ENCODE peak calls at places on chromosomes 2 and 18, in four cellular contexts. One of them, this sample, is unnamed.

GRCh38 chr2:120865656-120866055 is 130.0 kb downstream of the GLI2 start:
- DNase-seq in activated T-helper 9 cell treated with anti-CD3 and anti-CD28 coated beads, Interleukin-2, amount 50 U/mL, for 16 hours: no peak
- DNase-seq in amniotic stem cell: no peak
- DNase-seq in GM23248: no peak
- DNase-seq in this sample: no peak

GRCh38 chr2:114128725-114129124 is 238.8 kb downstream of the ACTR3 start:
- DNase-seq in activated T-helper 9 cell treated with anti-CD3 and anti-CD28 coated beads, Interleukin-2, amount 50 U/mL, for 16 hours: no peak
- DNase-seq in amniotic stem cell: no peak
- DNase-seq in GM23248: no peak
- DNase-seq in this sample: no peak

GRCh38 chr2:54755641-54756326 is 32.3 kb downstream of the EML6 start:
- DNase-seq in activated T-helper 9 cell treated with anti-CD3 and anti-CD28 coated beads, Interleukin-2, amount 50 U/mL, for 16 hours: no peak
- DNase-seq in amniotic stem cell: no peak
- DNase-seq in GM23248: no peak
- DNase-seq in this sample: no peak

GRCh38 chr2:129191530-129191929 is 787.9 kb upstream of the RAB6C start:
- DNase-seq in activated T-helper 9 cell treated with anti-CD3 and anti-CD28 coated beads, Interleukin-2, amount 50 U/mL, for 16 hours: no peak
- DNase-seq in amniotic stem cell: no peak
- DNase-seq in GM23248: no peak
- DNase-seq in this sample: no peak

GRCh38 chr2:147352294-147352693 is 492.5 kb upstream of the ACVR2A start:
- DNase-seq in activated T-helper 9 cell treated with anti-CD3 and anti-CD28 coated beads, Interleukin-2, amount 50 U/mL, for 16 hours: no peak
- DNase-seq in amniotic stem cell: no peak
- DNase-seq in GM23248: no peak
- DNase-seq in this sample: no peak

GRCh38 chr18:63890950-63891304 is 3.4 kb downstream of the SERPINB2 start:
- DNase-seq in activated T-helper 9 cell treated with anti-CD3 and anti-CD28 coated beads, Interleukin-2, amount 50 U/mL, for 16 hours: no peak
- DNase-seq in amniotic stem cell: no peak
- DNase-seq in GM23248: no peak
- DNase-seq in this sample: no peak

GRCh38 chr2:23656597-23656973 is 270.3 kb downstream of the ATAD2B start:
- DNase-seq in activated T-helper 9 cell treated with anti-CD3 and anti-CD28 coated beads, Interleukin-2, amount 50 U/mL, for 16 hours: no peak
- DNase-seq in amniotic stem cell: no peak
- DNase-seq in GM23248: peak; percentile 6
- DNase-seq in this sample: no peak

GRCh38 chr18:22503803-22504202 is 86.1 kb upstream of the CTAGE1 start:
- DNase-seq in activated T-helper 9 cell treated with anti-CD3 and anti-CD28 coated beads, Interleukin-2, amount 50 U/mL, for 16 hours: no peak
- DNase-seq in amniotic stem cell: peak; percentile 59
- DNase-seq in GM23248: peak; percentile 87
- DNase-seq in this sample: peak; percentile 57

GRCh38 chr2:77271262-77271661 is 250.9 kb downstream of the LRRTM4 start:
- DNase-seq in activated T-helper 9 cell treated with anti-CD3 and anti-CD28 coated beads, Interleukin-2, amount 50 U/mL, for 16 hours: no peak
- DNase-seq in amniotic stem cell: no peak
- DNase-seq in GM23248: no peak
- DNase-seq in this sample: no peak

GRCh38 chr2:1777792-1778191 is 33.5 kb upstream of the PXDN start:
- DNase-seq in activated T-helper 9 cell treated with anti-CD3 and anti-CD28 coated beads, Interleukin-2, amount 50 U/mL, for 16 hours: no peak
- DNase-seq in amniotic stem cell: no peak
- DNase-seq in GM23248: no peak
- DNase-seq in this sample: no peak

GRCh38 chr2:128332091-128332634 is 13.5 kb upstream of the HS6ST1 start:
- DNase-seq in activated T-helper 9 cell treated with anti-CD3 and anti-CD28 coated beads, Interleukin-2, amount 50 U/mL, for 16 hours: no peak
- DNase-seq in amniotic stem cell: no peak
- DNase-seq in GM23248: no peak
- DNase-seq in this sample: no peak

GRCh38 chr18:1585881-1586488 is 681.3 kb downstream of the ADCYAP1 start:
- DNase-seq in activated T-helper 9 cell treated with anti-CD3 and anti-CD28 coated beads, Interleukin-2, amount 50 U/mL, for 16 hours: no peak
- DNase-seq in amniotic stem cell: peak; percentile 0
- DNase-seq in GM23248: peak; percentile 51
- DNase-seq in this sample: peak; percentile 0

GRCh38 chr2:222883420-222883819 is 22.6 kb downstream of the ACSL3 start:
- DNase-seq in activated T-helper 9 cell treated with anti-CD3 and anti-CD28 coated beads, Interleukin-2, amount 50 U/mL, for 16 hours: no peak
- DNase-seq in amniotic stem cell: no peak
- DNase-seq in GM23248: no peak
- DNase-seq in this sample: no peak

GRCh38 chr2:240425697-240426096 is 9.8 kb upstream of the GPC1 start:
- DNase-seq in activated T-helper 9 cell treated with anti-CD3 and anti-CD28 coated beads, Interleukin-2, amount 50 U/mL, for 16 hours: no peak
- DNase-seq in amniotic stem cell: no peak
- DNase-seq in GM23248: no peak
- DNase-seq in this sample: no peak

GRCh38 chr2:196801578-196801977 is 2.1 kb upstream of the GTF3C3 start:
- DNase-seq in activated T-helper 9 cell treated with anti-CD3 and anti-CD28 coated beads, Interleukin-2, amount 50 U/mL, for 16 hours: no peak
- DNase-seq in amniotic stem cell: no peak
- DNase-seq in GM23248: peak; percentile 69
- DNase-seq in this sample: no peak

GRCh38 chr2:6911721-6912120 is 5.5 kb upstream of the RNF144A start:
- DNase-seq in activated T-helper 9 cell treated with anti-CD3 and anti-CD28 coated beads, Interleukin-2, amount 50 U/mL, for 16 hours: no peak
- DNase-seq in amniotic stem cell: no peak
- DNase-seq in GM23248: no peak
- DNase-seq in this sample: no peak

GRCh38 chr2:5070257-5070656 is 621.9 kb upstream of the SOX11 start:
- DNase-seq in activated T-helper 9 cell treated with anti-CD3 and anti-CD28 coated beads, Interleukin-2, amount 50 U/mL, for 16 hours: no peak
- DNase-seq in amniotic stem cell: no peak
- DNase-seq in GM23248: no peak
- DNase-seq in this sample: no peak

GRCh38 chr18:38575023-38575422 is 1009.4 kb upstream of the CELF4 start:
- DNase-seq in activated T-helper 9 cell treated with anti-CD3 and anti-CD28 coated beads, Interleukin-2, amount 50 U/mL, for 16 hours: no peak
- DNase-seq in amniotic stem cell: no peak
- DNase-seq in GM23248: no peak
- DNase-seq in this sample: no peak

GRCh38 chr2:133292267-133292666 is 276.0 kb downstream of the NCKAP5 start:
- DNase-seq in activated T-helper 9 cell treated with anti-CD3 and anti-CD28 coated beads, Interleukin-2, amount 50 U/mL, for 16 hours: no peak
- DNase-seq in amniotic stem cell: no peak
- DNase-seq in GM23248: no peak
- DNase-seq in this sample: no peak

GRCh38 chr2:65681503-65681902 is 249.1 kb upstream of the SPRED2 start:
- DNase-seq in activated T-helper 9 cell treated with anti-CD3 and anti-CD28 coated beads, Interleukin-2, amount 50 U/mL, for 16 hours: no peak
- DNase-seq in amniotic stem cell: no peak
- DNase-seq in GM23248: no peak
- DNase-seq in this sample: no peak

GRCh38 chr2:215171151-215171550 is 32.7 kb upstream of the ABCA12 start:
- DNase-seq in activated T-helper 9 cell treated with anti-CD3 and anti-CD28 coated beads, Interleukin-2, amount 50 U/mL, for 16 hours: no peak
- DNase-seq in amniotic stem cell: no peak
- DNase-seq in GM23248: peak; percentile 36
- DNase-seq in this sample: no peak

GRCh38 chr18:77173274-77174030 is 40.9 kb upstream of the MBP start:
- DNase-seq in activated T-helper 9 cell treated with anti-CD3 and anti-CD28 coated beads, Interleukin-2, amount 50 U/mL, for 16 hours: no peak
- DNase-seq in amniotic stem cell: no peak
- DNase-seq in GM23248: no peak
- DNase-seq in this sample: no peak

GRCh38 chr2:123659120-123659519 is 366.0 kb upstream of the CNTNAP5 start:
- DNase-seq in activated T-helper 9 cell treated with anti-CD3 and anti-CD28 coated beads, Interleukin-2, amount 50 U/mL, for 16 hours: no peak
- DNase-seq in amniotic stem cell: no peak
- DNase-seq in GM23248: no peak
- DNase-seq in this sample: no peak

GRCh38 chr2:71210292-71210691 is 16.6 kb downstream of the PAIP2B start:
- DNase-seq in activated T-helper 9 cell treated with anti-CD3 and anti-CD28 coated beads, Interleukin-2, amount 50 U/mL, for 16 hours: no peak
- DNase-seq in amniotic stem cell: no peak
- DNase-seq in GM23248: no peak
- DNase-seq in this sample: no peak

GRCh38 chr18:48166971-48167370 is 236.5 kb upstream of the SMAD2 start:
- DNase-seq in activated T-helper 9 cell treated with anti-CD3 and anti-CD28 coated beads, Interleukin-2, amount 50 U/mL, for 16 hours: no peak
- DNase-seq in amniotic stem cell: no peak
- DNase-seq in GM23248: no peak
- DNase-seq in this sample: no peak

GRCh38 chr2:71932027-71932779 is 215.5 kb downstream of the CYP26B1 start:
- DNase-seq in activated T-helper 9 cell treated with anti-CD3 and anti-CD28 coated beads, Interleukin-2, amount 50 U/mL, for 16 hours: no peak
- DNase-seq in amniotic stem cell: no peak
- DNase-seq in GM23248: no peak
- DNase-seq in this sample: no peak

GRCh38 chr2:132668986-132669853 is 785 bp downstream of the LYPD1 start:
- DNase-seq in activated T-helper 9 cell treated with anti-CD3 and anti-CD28 coated beads, Interleukin-2, amount 50 U/mL, for 16 hours: no peak
- DNase-seq in amniotic stem cell: no peak
- DNase-seq in GM23248: peak; percentile 28
- DNase-seq in this sample: no peak

GRCh38 chr2:109612991-109613921 is 510 bp downstream of the SEPTIN10 start:
- DNase-seq in activated T-helper 9 cell treated with anti-CD3 and anti-CD28 coated beads, Interleukin-2, amount 50 U/mL, for 16 hours: no peak
- DNase-seq in amniotic stem cell: no peak
- DNase-seq in GM23248: peak; percentile 81
- DNase-seq in this sample: no peak

GRCh38 chr2:102736607-102737409 is 25.0 kb upstream of the TMEM182 start:
- DNase-seq in activated T-helper 9 cell treated with anti-CD3 and anti-CD28 coated beads, Interleukin-2, amount 50 U/mL, for 16 hours: peak; percentile 82
- DNase-seq in amniotic stem cell: peak; percentile 41
- DNase-seq in GM23248: peak; percentile 81
- DNase-seq in this sample: no peak

GRCh38 chr2:179354739-179355537 is 90.3 kb upstream of the SESTD1 start:
- DNase-seq in activated T-helper 9 cell treated with anti-CD3 and anti-CD28 coated beads, Interleukin-2, amount 50 U/mL, for 16 hours: no peak
- DNase-seq in amniotic stem cell: no peak
- DNase-seq in GM23248: peak; percentile 51
- DNase-seq in this sample: no peak

GRCh38 chr2:44707945-44708645 is 233.4 kb upstream of the SIX3 start:
- DNase-seq in activated T-helper 9 cell treated with anti-CD3 and anti-CD28 coated beads, Interleukin-2, amount 50 U/mL, for 16 hours: no peak
- DNase-seq in amniotic stem cell: no peak
- DNase-seq in GM23248: no peak
- DNase-seq in this sample: no peak

GRCh38 chr18:37847544-37847943 is 281.9 kb upstream of the CELF4 start:
- DNase-seq in activated T-helper 9 cell treated with anti-CD3 and anti-CD28 coated beads, Interleukin-2, amount 50 U/mL, for 16 hours: no peak
- DNase-seq in amniotic stem cell: no peak
- DNase-seq in GM23248: no peak
- DNase-seq in this sample: no peak

GRCh38 chr18:23330423-23330822 is 122.7 kb upstream of the RIOK3 start:
- DNase-seq in activated T-helper 9 cell treated with anti-CD3 and anti-CD28 coated beads, Interleukin-2, amount 50 U/mL, for 16 hours: no peak
- DNase-seq in amniotic stem cell: no peak
- DNase-seq in GM23248: no peak
- DNase-seq in this sample: no peak

GRCh38 chr2:218216336-218216673 is 684 bp upstream of the ARPC2 start:
- DNase-seq in activated T-helper 9 cell treated with anti-CD3 and anti-CD28 coated beads, Interleukin-2, amount 50 U/mL, for 16 hours: no peak
- DNase-seq in amniotic stem cell: no peak
- DNase-seq in GM23248: no peak
- DNase-seq in this sample: no peak

This sample was measured in GM04503.